ENCODE peak calls at places on chromosome 17, in four cellular contexts. J is GM23338, E is hepatocyte, N is SK-N-SH. U is an unnamed sample.

GRCh38 chr17:67194134-67194533 is 50.9 kb downstream of the HELZ start:
- DNase-seq in J (peak; percentile 9), E (no peak), N (no peak), U (no peak)

GRCh38 chr17:62178579-62178978 is 113.5 kb upstream of the MED13 start:
- DNase-seq in J (no peak), E (peak; percentile 16), N (no peak), U (peak; percentile 68)

GRCh38 chr17:58348038-58348437 is 4.0 kb downstream of the SUPT4H1 start:
- DNase-seq in J (no peak), E (no peak), N (no peak), U (no peak)

GRCh38 chr17:13176436-13176835 is 158.6 kb upstream of the ELAC2 start:
- DNase-seq in J (no peak), E (no peak), N (no peak), U (no peak)

GRCh38 chr17:60305141-60305540 is 86.8 kb downstream of the USP32 start:
- DNase-seq in J (peak; percentile 45), E (peak; percentile 16), N (no peak), U (no peak)

GRCh38 chr17:8073627-8074485 is 13.7 kb downstream of the ALOX12B start:
- DNase-seq in J (peak; percentile 91), E (peak; percentile 84), N (peak; percentile 89), U (peak; percentile 60)

GRCh38 chr17:50558955-50559614 is 1.4 kb upstream of the CACNA1G start:
- DNase-seq in J (peak; percentile 92), E (peak; percentile 62), N (no peak), U (no peak)

GRCh38 chr17:38712593-38712992 is 7.5 kb downstream of the MLLT6 start:
- DNase-seq in J (no peak), E (no peak), N (no peak), U (no peak)

GRCh38 chr17:4073983-4074830 is 68.6 kb downstream of the ZZEF1 start:
- DNase-seq in J (no peak), E (no peak), N (no peak), U (no peak)

GRCh38 chr17:57948555-57949420 is 6.4 kb downstream of the CUEDC1 start:
- DNase-seq in J (peak; percentile 45), E (peak; percentile 70), N (no peak), U (peak; percentile 99)

GRCh38 chr17:32495347-32496253 is 8.8 kb downstream of the CDK5R1 start:
- DNase-seq in J (no peak), E (no peak), N (peak; percentile 83), U (no peak)

GRCh38 chr17:78351449-78352006 is 8.3 kb downstream of the SOCS3 start:
- DNase-seq in J (peak; percentile 90), E (peak; percentile 93), N (no peak), U (no peak)

GRCh38 chr17:71472809-71473789 is 647.7 kb upstream of the SOX9 start:
- DNase-seq in J (peak; percentile 84), E (peak; percentile 81), N (peak; percentile 65), U (peak; percentile 87)

GRCh38 chr17:488993-489757 is 136.6 kb upstream of the RPH3AL start:
- DNase-seq in J (peak; percentile 54), E (no peak), N (peak; percentile 67), U (no peak)
- H3K4me3 ChIP-seq in J (peak overlapping the region; percentile 83), E (peak overlapping the region; percentile 64), N (peak overlapping the region; percentile 62), U (no peak overlapping the region)

GRCh38 chr17:81638683-81639082 is 1.7 kb downstream of the TSPAN10 start:
- DNase-seq in J (no peak), E (no peak), N (no peak), U (no peak)

GRCh38 chr17:81636505-81637288 is at the start of the genes NPLOC4 and TSPAN10:
- DNase-seq in J (peak; percentile 91), E (peak; percentile 95), N (peak; percentile 100), U (peak; percentile 88)

GRCh38 chr17:81631482-81631881 is 5.4 kb downstream of the NPLOC4 start:
- DNase-seq in J (peak; percentile 26), E (no peak), N (no peak), U (no peak)

GRCh38 chr17:81635973-81636504 is 873 bp downstream of the NPLOC4 start:
- DNase-seq in J (no peak), E (no peak), N (no peak), U (peak; percentile 48)

GRCh38 chr17:81635431-81635830 is 1.5 kb downstream of the NPLOC4 start:
- DNase-seq in J (no peak), E (no peak), N (no peak), U (peak; percentile 37)
- H3K27ac ChIP-seq in J (peak overlapping the region; percentile 92), E (peak overlapping the region; percentile 97), N (no peak overlapping the region), U (peak overlapping the region; percentile 89)

GRCh38 chr17:9729735-9730420 is 61.5 kb downstream of the DHRS7C start:
- DNase-seq in J (no peak), E (no peak), N (no peak), U (peak; percentile 52)
- TF ChIP-seq EZH2phosphoT487 in J (no peak), E (no peak), N (no peak), U (no peak)

GRCh38 chr17:79811888-79812205 is 15.0 kb upstream of the CBX8 start:
- DNase-seq in J (no peak), E (no peak), N (no peak), U (no peak)
- H3K4me3 ChIP-seq in J (peak overlapping the region; percentile 41), E (no peak overlapping the region), N (peak overlapping the region; percentile 51), U (peak overlapping the region; percentile 59)

GRCh38 chr17:9141423-9141753 is 120.1 kb downstream of the NTN1 start:
- DNase-seq in J (no peak), E (no peak), N (no peak), U (no peak)
- H3K27ac ChIP-seq in J (no peak overlapping the region), E (no peak overlapping the region), N (no peak overlapping the region), U (no peak overlapping the region)